ENCODE peak calls at places on chromosomes 6 and 20, in five cellular contexts. One of them, this sample, is unnamed.

GRCh38 chr6:45454008-45454911 is 76.5 kb upstream of the SUPT3H start:
- DNase-seq in uterus: no peak
- DNase-seq in PC-9: no peak
- DNase-seq in SJSA1: no peak
- DNase-seq in kidney epithelial cell: no peak
- DNase-seq in this sample: no peak

GRCh38 chr20:63957004-63957689 is 931 bp upstream of the UCKL1 start:
- DNase-seq in PC-9: peak; percentile 95
- DNase-seq in kidney epithelial cell: no peak
- DNase-seq in uterus: peak; percentile 64
- DNase-seq in SJSA1: no peak
- DNase-seq in this sample: no peak

GRCh38 chr20:59365611-59366284 is 65.3 kb downstream of the EDN3 start:
- DNase-seq in uterus: no peak
- DNase-seq in PC-9: no peak
- DNase-seq in SJSA1: no peak
- DNase-seq in kidney epithelial cell: no peak
- DNase-seq in this sample: no peak

GRCh38 chr6:152984387-152984872 is 1.6 kb upstream of the FBXO5 start:
- DNase-seq in kidney epithelial cell: no peak
- DNase-seq in uterus: no peak
- DNase-seq in PC-9: no peak
- DNase-seq in SJSA1: no peak
- DNase-seq in this sample: no peak

GRCh38 chr6:105428342-105428957 is 25.6 kb upstream of the PREP start:
- DNase-seq in SJSA1: peak; percentile 63
- DNase-seq in kidney epithelial cell: peak; percentile 81
- DNase-seq in uterus: no peak
- DNase-seq in PC-9: peak; percentile 65
- DNase-seq in this sample: no peak

GRCh38 chr20:39853664-39854063 is 835.4 kb downstream of the MAFB start:
- DNase-seq in kidney epithelial cell: peak; percentile 64
- DNase-seq in uterus: no peak
- DNase-seq in PC-9: no peak
- DNase-seq in SJSA1: no peak
- DNase-seq in this sample: no peak

GRCh38 chr6:105384004-105384403 is 18.9 kb downstream of the PREP start:
- DNase-seq in PC-9: peak; percentile 65
- DNase-seq in uterus: no peak
- DNase-seq in SJSA1: no peak
- DNase-seq in kidney epithelial cell: no peak
- DNase-seq in this sample: no peak

GRCh38 chr20:59064214-59064722 is 21.7 kb upstream of the PRELID3B start:
- DNase-seq in kidney epithelial cell: no peak
- DNase-seq in uterus: no peak
- DNase-seq in SJSA1: no peak
- DNase-seq in PC-9: no peak
- DNase-seq in this sample: no peak

GRCh38 chr20:64133951-64134407 is 26.6 kb upstream of the NPBWR2 start:
- DNase-seq in kidney epithelial cell: no peak
- DNase-seq in SJSA1: peak; percentile 39
- DNase-seq in PC-9: no peak
- DNase-seq in uterus: no peak
- DNase-seq in this sample: no peak

GRCh38 chr6:93823489-93823888 is 404.1 kb upstream of the EPHA7 start:
- DNase-seq in kidney epithelial cell: no peak
- DNase-seq in SJSA1: no peak
- DNase-seq in uterus: no peak
- DNase-seq in PC-9: no peak
- DNase-seq in this sample: no peak

GRCh38 chr6:123213921-123214320 is 217.9 kb downstream of the CLVS2 start:
- DNase-seq in PC-9: no peak
- DNase-seq in SJSA1: no peak
- DNase-seq in uterus: no peak
- DNase-seq in kidney epithelial cell: no peak
- DNase-seq in this sample: no peak

GRCh38 chr6:139747154-139747553 is 372.7 kb upstream of the CITED2 start:
- DNase-seq in PC-9: no peak
- DNase-seq in uterus: no peak
- DNase-seq in kidney epithelial cell: no peak
- DNase-seq in SJSA1: no peak
- DNase-seq in this sample: no peak

GRCh38 chr6:33732819-33733218 is 13.9 kb downstream of the IP6K3 start:
- DNase-seq in uterus: no peak
- DNase-seq in kidney epithelial cell: no peak
- DNase-seq in SJSA1: no peak
- DNase-seq in PC-9: no peak
- DNase-seq in this sample: no peak

GRCh38 chr6:32692019-32692418 is 25.6 kb upstream of the HLA-DQB1 start:
- DNase-seq in SJSA1: no peak
- DNase-seq in PC-9: peak; percentile 18
- DNase-seq in uterus: no peak
- DNase-seq in kidney epithelial cell: no peak
- DNase-seq in this sample: no peak

GRCh38 chr6:142900467-142900961 is 44.5 kb downstream of the HIVEP2 start:
- DNase-seq in kidney epithelial cell: no peak
- DNase-seq in PC-9: no peak
- DNase-seq in SJSA1: no peak
- DNase-seq in uterus: no peak
- DNase-seq in this sample: no peak

GRCh38 chr6:134342211-134342610 is 24.3 kb upstream of the SGK1 start:
- DNase-seq in kidney epithelial cell: no peak
- DNase-seq in SJSA1: no peak
- DNase-seq in uterus: peak; percentile 25
- DNase-seq in PC-9: no peak
- DNase-seq in this sample: no peak

GRCh38 chr20:44931911-44932310 is 22.1 kb downstream of the PABPC1L start:
- DNase-seq in uterus: no peak
- DNase-seq in SJSA1: no peak
- DNase-seq in PC-9: no peak
- DNase-seq in kidney epithelial cell: no peak
- DNase-seq in this sample: no peak

GRCh38 chr6:137150072-137150471 is 23.4 kb downstream of the IL22RA2 start:
- DNase-seq in kidney epithelial cell: no peak
- DNase-seq in SJSA1: no peak
- DNase-seq in uterus: no peak
- DNase-seq in PC-9: no peak
- DNase-seq in this sample: no peak

GRCh38 chr20:62887860-62888239 is 26.2 kb upstream of the TCFL5 start:
- DNase-seq in kidney epithelial cell: no peak
- DNase-seq in uterus: no peak
- DNase-seq in SJSA1: no peak
- DNase-seq in PC-9: no peak
- DNase-seq in this sample: no peak

GRCh38 chr6:151044465-151045441 is 179.3 kb downstream of the MTHFD1L start:
- DNase-seq in uterus: peak; percentile 87
- DNase-seq in kidney epithelial cell: peak; percentile 96
- DNase-seq in SJSA1: peak; percentile 85
- DNase-seq in PC-9: peak; percentile 87
- DNase-seq in this sample: no peak

GRCh38 chr20:38932457-38933120 is 6.4 kb downstream of the FAM83D start:
- DNase-seq in kidney epithelial cell: no peak
- DNase-seq in PC-9: no peak
- DNase-seq in uterus: no peak
- DNase-seq in SJSA1: no peak
- DNase-seq in this sample: no peak

GRCh38 chr6:40754481-40755045 is 167.4 kb upstream of the LRFN2 start:
- DNase-seq in kidney epithelial cell: no peak
- DNase-seq in SJSA1: no peak
- DNase-seq in PC-9: no peak
- DNase-seq in uterus: peak; percentile 15
- DNase-seq in this sample: no peak

GRCh38 chr20:58839474-58839874 is 11.2 kb downstream of the GNAS-AS1 start:
- DNase-seq in PC-9: peak; percentile 23
- DNase-seq in kidney epithelial cell: no peak
- DNase-seq in SJSA1: peak; percentile 72
- DNase-seq in uterus: no peak
- DNase-seq in this sample: no peak

GRCh38 chr6:36929152-36929551 is 25.4 kb upstream of the PI16 start:
- DNase-seq in PC-9: no peak
- DNase-seq in uterus: no peak
- DNase-seq in kidney epithelial cell: no peak
- DNase-seq in SJSA1: no peak
- DNase-seq in this sample: no peak

GRCh38 chr20:44186201-44186600 is 787 bp downstream of the JPH2 start:
- DNase-seq in SJSA1: no peak
- DNase-seq in kidney epithelial cell: no peak
- DNase-seq in uterus: no peak
- DNase-seq in PC-9: no peak
- DNase-seq in this sample: no peak

GRCh38 chr20:43473058-43473704 is 15.5 kb downstream of the SRSF6 start:
- DNase-seq in PC-9: no peak
- DNase-seq in SJSA1: no peak
- DNase-seq in kidney epithelial cell: no peak
- DNase-seq in uterus: no peak
- DNase-seq in this sample: no peak

GRCh38 chr20:62900692-62901584 is 25.4 kb downstream of the DIDO1 start:
- DNase-seq in kidney epithelial cell: peak; percentile 34
- DNase-seq in uterus: no peak
- DNase-seq in PC-9: peak; percentile 57
- DNase-seq in SJSA1: no peak
- DNase-seq in this sample: peak; percentile 23

GRCh38 chr6:12848969-12849368 is 132.4 kb downstream of the PHACTR1 start:
- DNase-seq in SJSA1: no peak
- DNase-seq in kidney epithelial cell: no peak
- DNase-seq in PC-9: no peak
- DNase-seq in uterus: no peak
- DNase-seq in this sample: no peak

GRCh38 chr6:34610819-34611477 is 54.8 kb upstream of the SPDEF start:
- DNase-seq in kidney epithelial cell: no peak
- DNase-seq in SJSA1: peak; percentile 55
- DNase-seq in uterus: no peak
- DNase-seq in PC-9: no peak
- DNase-seq in this sample: peak; percentile 30

GRCh38 chr20:10781526-10781925 is 107.7 kb upstream of the JAG1 start:
- DNase-seq in kidney epithelial cell: no peak
- DNase-seq in SJSA1: no peak
- DNase-seq in uterus: no peak
- DNase-seq in PC-9: no peak
- DNase-seq in this sample: no peak

GRCh38 chr6:159249150-159249549 is 80.0 kb downstream of the FNDC1 start:
- DNase-seq in uterus: no peak
- DNase-seq in kidney epithelial cell: no peak
- DNase-seq in SJSA1: no peak
- DNase-seq in PC-9: no peak
- DNase-seq in this sample: no peak
- H3K36me3 ChIP-seq in uterus: no peaks in the 10 kb centered on the region
- H3K36me3 ChIP-seq in kidney epithelial cell: no peaks in the 10 kb centered on the region
- H3K36me3 ChIP-seq in SJSA1: peaks cover 5% of the 10 kb centered on the region
- H3K36me3 ChIP-seq in PC-9: no peaks in the 10 kb centered on the region
- H3K36me3 ChIP-seq in this sample: no peaks in the 10 kb centered on the region

DNA sequence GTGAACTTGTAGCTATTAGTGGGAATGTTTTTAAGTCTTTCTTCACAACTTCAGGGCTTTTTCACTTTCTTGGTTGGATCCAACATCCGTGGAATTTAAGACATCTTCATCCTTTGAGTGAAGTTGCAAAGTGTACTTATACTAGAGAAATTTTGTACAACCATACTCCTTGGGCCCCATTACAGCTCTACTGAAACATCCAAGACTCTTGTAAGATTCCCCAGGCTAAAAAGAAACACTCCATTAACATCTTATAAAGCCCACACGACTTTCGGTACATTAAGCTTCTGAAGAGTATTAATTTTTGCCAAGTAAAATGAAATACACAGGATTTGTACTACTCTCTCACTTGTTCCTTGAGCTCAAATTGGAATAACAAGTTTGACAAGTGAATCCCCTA is 5.4 kb downstream of the PCNA start:
- DNase-seq in kidney epithelial cell: no peak
- DNase-seq in uterus: no peak
- DNase-seq in PC-9: no peak
- DNase-seq in SJSA1: no peak
- DNase-seq in this sample: no peak
- H3K36me3 ChIP-seq in kidney epithelial cell: no peaks in the 10 kb centered on the region
- H3K36me3 ChIP-seq in uterus: no peaks in the 10 kb centered on the region
- H3K36me3 ChIP-seq in PC-9: peaks cover 44% of the 10 kb centered on the region
- H3K36me3 ChIP-seq in SJSA1: peaks cover 89% of the 10 kb centered on the region
- H3K36me3 ChIP-seq in this sample: peaks cover 13% of the 10 kb centered on the region

GRCh38 chr6:28124971-28125353 is 553 bp downstream of the ZSCAN16 start:
- DNase-seq in SJSA1: no peak
- DNase-seq in kidney epithelial cell: no peak
- DNase-seq in uterus: no peak
- DNase-seq in PC-9: no peak
- DNase-seq in this sample: no peak
- H3K36me3 ChIP-seq in SJSA1: peaks cover 57% of the 10 kb centered on the region
- H3K36me3 ChIP-seq in kidney epithelial cell: no peaks in the 10 kb centered on the region
- H3K36me3 ChIP-seq in uterus: no peaks in the 10 kb centered on the region
- H3K36me3 ChIP-seq in PC-9: peaks cover 10% of the 10 kb centered on the region
- H3K36me3 ChIP-seq in this sample: no peaks in the 10 kb centered on the region

GRCh38 chr6:157908369-157909281 is 73.0 kb upstream of the SYNJ2 start:
- DNase-seq in PC-9: no peak
- DNase-seq in kidney epithelial cell: no peak
- DNase-seq in uterus: no peak
- DNase-seq in SJSA1: no peak
- DNase-seq in this sample: no peak

GRCh38 chr6:157907651-157908050 is 74.0 kb upstream of the SYNJ2 start:
- DNase-seq in uterus: no peak
- DNase-seq in SJSA1: no peak
- DNase-seq in kidney epithelial cell: no peak
- DNase-seq in PC-9: no peak
- DNase-seq in this sample: no peak

GRCh38 chr6:157905590-157906337 is 75.9 kb upstream of the SYNJ2 start:
- DNase-seq in PC-9: no peak
- DNase-seq in kidney epithelial cell: no peak
- DNase-seq in SJSA1: no peak
- DNase-seq in uterus: no peak
- DNase-seq in this sample: no peak

GRCh38 chr6:157904999-157905398 is 76.7 kb upstream of the SYNJ2 start:
- DNase-seq in SJSA1: no peak
- DNase-seq in PC-9: no peak
- DNase-seq in uterus: no peak
- DNase-seq in kidney epithelial cell: no peak
- DNase-seq in this sample: no peak

DNA sequence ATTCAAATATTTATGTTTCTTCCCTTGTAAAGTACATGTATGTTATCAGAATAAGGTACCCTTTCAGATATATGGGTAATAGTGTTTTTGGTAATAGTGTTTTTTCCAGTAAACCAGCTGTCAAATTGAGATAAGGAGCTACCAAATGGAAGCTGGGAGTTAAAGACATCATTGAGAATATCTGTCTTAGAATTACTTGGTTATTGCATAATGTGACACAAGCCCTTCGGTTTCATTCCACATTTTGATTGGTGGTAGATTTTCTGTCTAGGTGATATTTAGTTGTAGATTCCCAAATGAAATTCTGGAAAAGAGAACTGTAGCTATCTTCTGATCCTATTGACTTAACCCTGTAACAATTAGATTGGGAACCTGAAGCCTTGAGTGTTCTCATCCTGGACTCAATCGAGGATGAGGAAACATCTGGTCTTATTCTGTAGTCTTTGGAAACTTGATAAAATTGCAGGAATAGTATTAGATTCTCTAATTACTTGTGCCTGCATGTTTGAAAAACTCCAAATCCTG is 75.1 kb upstream of the SYNJ2 start:
- DNase-seq in SJSA1: no peak
- DNase-seq in PC-9: no peak
- DNase-seq in kidney epithelial cell: no peak
- DNase-seq in uterus: no peak
- DNase-seq in this sample: no peak
- H3K36me3 ChIP-seq in SJSA1: peaks cover 44% of the 10 kb centered on the region
- H3K36me3 ChIP-seq in PC-9: peaks cover 12% of the 10 kb centered on the region
- H3K36me3 ChIP-seq in kidney epithelial cell: peaks cover 2% of the 10 kb centered on the region
- H3K36me3 ChIP-seq in uterus: no peaks in the 10 kb centered on the region
- H3K36me3 ChIP-seq in this sample: peaks cover 25% of the 10 kb centered on the region